ENCODE peak calls at places on chromosomes 6 and 20, in five cellular contexts. One of them, this sample, is unnamed. For H3K36me3 and H3K27me3, the result is how much of the 10 kb centered on the place peaks cover.

GRCh38 chr20:44074252-44075151 is 112.5 kb downstream of the JPH2 start:
- DNase-seq in body of pancreas: no peak
- DNase-seq in psoas muscle: no peak
- DNase-seq in aorta: no peak
- DNase-seq in heart right ventricle: peak
- DNase-seq in this sample: no peak

GRCh38 chr6:170082067-170082466 is 208.8 kb downstream of the DLL1 start:
- DNase-seq in heart right ventricle: no peak
- DNase-seq in psoas muscle: no peak
- DNase-seq in body of pancreas: no peak
- DNase-seq in aorta: peak
- DNase-seq in this sample: no peak

GRCh38 chr6:52498538-52499017 is 78.3 kb downstream of the TRAM2 start:
- DNase-seq in aorta: no peak
- DNase-seq in body of pancreas: no peak
- DNase-seq in psoas muscle: no peak
- DNase-seq in heart right ventricle: no peak
- DNase-seq in this sample: no peak

GRCh38 chr6:69026715-69027114 is 391.6 kb downstream of the ADGRB3 start:
- DNase-seq in aorta: no peak
- DNase-seq in body of pancreas: no peak
- DNase-seq in heart right ventricle: no peak
- DNase-seq in psoas muscle: no peak
- DNase-seq in this sample: no peak

GRCh38 chr6:56914791-56915658 is 39.9 kb upstream of the BEND6 start:
- DNase-seq in psoas muscle: peak
- DNase-seq in body of pancreas: peak
- DNase-seq in heart right ventricle: peak
- DNase-seq in aorta: no peak
- DNase-seq in this sample: no peak

GRCh38 chr6:35360349-35361138 is 18.2 kb downstream of the PPARD start:
- DNase-seq in psoas muscle: peak
- DNase-seq in heart right ventricle: peak
- DNase-seq in aorta: peak
- DNase-seq in body of pancreas: peak
- DNase-seq in this sample: no peak

GRCh38 chr20:36856196-36856595 is 19.7 kb upstream of the TLDC2 start:
- DNase-seq in body of pancreas: no peak
- DNase-seq in psoas muscle: no peak
- DNase-seq in heart right ventricle: no peak
- DNase-seq in aorta: no peak
- DNase-seq in this sample: no peak

GRCh38 chr6:31356216-31356945 is 598 bp downstream of the HLA-B start:
- DNase-seq in psoas muscle: peak
- DNase-seq in aorta: peak
- DNase-seq in body of pancreas: peak
- DNase-seq in heart right ventricle: peak
- DNase-seq in this sample: no peak

GRCh38 chr6:119602215-119603178 is 252.9 kb upstream of the MAN1A1 start:
- DNase-seq in aorta: no peak
- DNase-seq in body of pancreas: no peak
- DNase-seq in psoas muscle: no peak
- DNase-seq in heart right ventricle: no peak
- DNase-seq in this sample: no peak

GRCh38 chr6:117929501-117929900 is 22.4 kb downstream of the SLC35F1 start:
- DNase-seq in psoas muscle: no peak
- DNase-seq in heart right ventricle: no peak
- DNase-seq in body of pancreas: no peak
- DNase-seq in aorta: no peak
- DNase-seq in this sample: no peak
- H3K4me3 ChIP-seq in psoas muscle: no peak
- H3K4me3 ChIP-seq in heart right ventricle: no peak
- H3K4me3 ChIP-seq in body of pancreas: no peak
- H3K4me3 ChIP-seq in aorta: no peak
- H3K4me3 ChIP-seq in this sample: no peak

GRCh38 chr20:34928411-34928810 is 27.2 kb downstream of the GSS start:
- DNase-seq in aorta: no peak
- DNase-seq in body of pancreas: no peak
- DNase-seq in psoas muscle: no peak
- DNase-seq in heart right ventricle: no peak
- DNase-seq in this sample: no peak
- H3K36me3 ChIP-seq in aorta: under half
- H3K36me3 ChIP-seq in body of pancreas: under half
- H3K36me3 ChIP-seq in psoas muscle: half or more
- H3K36me3 ChIP-seq in heart right ventricle: under half
- H3K36me3 ChIP-seq in this sample: under half

GRCh38 chr6:7732219-7732618 is 6.3 kb downstream of the BMP6 start:
- DNase-seq in heart right ventricle: no peak
- DNase-seq in aorta: no peak
- DNase-seq in body of pancreas: no peak
- DNase-seq in psoas muscle: no peak
- DNase-seq in this sample: no peak

GRCh38 chr6:7730411-7730810 is 4.5 kb downstream of the BMP6 start:
- DNase-seq in aorta: no peak
- DNase-seq in body of pancreas: no peak
- DNase-seq in heart right ventricle: no peak
- DNase-seq in psoas muscle: no peak
- DNase-seq in this sample: no peak

GRCh38 chr6:7731289-7731688 is 5.4 kb downstream of the BMP6 start:
- DNase-seq in aorta: no peak
- DNase-seq in psoas muscle: no peak
- DNase-seq in body of pancreas: no peak
- DNase-seq in heart right ventricle: no peak
- DNase-seq in this sample: no peak

GRCh38 chr6:7730003-7730402 is 4.1 kb downstream of the BMP6 start:
- DNase-seq in heart right ventricle: no peak
- DNase-seq in body of pancreas: no peak
- DNase-seq in psoas muscle: no peak
- DNase-seq in aorta: no peak
- DNase-seq in this sample: no peak

DNA sequence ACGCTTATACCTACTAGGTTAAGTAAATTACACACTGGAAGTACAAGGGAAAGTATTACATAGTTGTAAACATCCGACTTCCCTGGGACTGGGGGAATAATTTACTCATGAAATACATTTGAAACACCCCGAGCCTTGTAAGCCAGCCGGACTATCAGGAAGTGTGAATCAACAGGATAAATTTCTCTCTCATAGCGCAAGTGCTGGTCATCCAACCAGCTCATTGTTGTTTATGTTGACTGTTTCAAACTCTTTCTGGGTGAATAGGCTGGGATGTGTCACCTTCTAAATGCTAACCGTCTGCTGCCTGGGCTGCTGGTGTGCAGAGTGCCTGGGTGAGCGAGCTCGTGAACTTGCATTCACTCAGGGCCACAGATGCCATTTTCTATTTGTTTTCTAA is 5.0 kb downstream of the BMP6 start:
- DNase-seq in aorta: no peak
- DNase-seq in body of pancreas: no peak
- DNase-seq in psoas muscle: no peak
- DNase-seq in heart right ventricle: no peak
- DNase-seq in this sample: peak
- H3K27me3 ChIP-seq in aorta: under half
- H3K27me3 ChIP-seq in body of pancreas: under half
- H3K27me3 ChIP-seq in psoas muscle: half or more
- H3K27me3 ChIP-seq in heart right ventricle: half or more
- H3K27me3 ChIP-seq in this sample: under half

DNA sequence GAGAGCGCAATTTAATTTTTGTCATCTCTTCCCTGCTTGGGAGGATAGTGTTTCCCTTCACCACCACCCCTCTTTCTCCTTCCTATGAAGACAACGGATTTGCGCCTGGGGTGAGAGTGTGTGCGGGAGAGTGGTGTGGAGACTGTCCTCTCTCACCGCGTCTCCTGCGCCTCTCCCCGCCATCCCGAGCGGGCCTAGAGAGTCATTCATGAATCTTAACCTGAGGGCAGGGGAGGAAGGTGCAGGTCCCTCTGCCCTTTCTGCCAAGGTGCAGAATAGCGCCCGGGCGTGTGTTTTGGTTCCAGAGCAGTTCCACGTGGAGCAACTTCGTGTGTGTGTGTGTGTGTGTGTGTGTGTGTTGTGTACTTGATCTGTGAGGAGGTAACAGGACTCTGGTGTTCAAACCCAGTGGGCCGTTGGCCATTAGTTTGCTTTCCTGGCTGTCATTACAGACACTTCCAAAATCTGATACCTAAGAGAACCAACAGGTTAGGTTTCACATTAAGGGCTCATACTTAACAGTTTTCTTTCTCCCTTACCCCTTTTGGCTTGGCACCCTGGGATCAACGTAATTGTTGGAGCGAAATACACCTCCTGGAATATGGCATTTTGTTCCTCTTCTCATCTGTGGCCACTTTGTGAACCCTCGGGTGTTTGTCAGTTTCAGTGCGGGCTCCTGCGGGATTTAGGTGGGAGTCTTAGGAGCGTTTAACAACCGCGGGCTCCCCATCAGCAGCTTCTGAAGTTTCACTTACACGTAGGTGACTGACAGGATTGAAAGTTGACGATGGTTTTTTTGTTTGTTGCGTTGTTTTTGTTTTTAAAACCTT is 1.8 kb downstream of the EYA4 start:
- DNase-seq in psoas muscle: peak
- DNase-seq in heart right ventricle: peak
- DNase-seq in body of pancreas: peak
- DNase-seq in aorta: no peak
- DNase-seq in this sample: no peak
- H3K4me3 ChIP-seq in psoas muscle: peak
- H3K4me3 ChIP-seq in heart right ventricle: peak
- H3K4me3 ChIP-seq in body of pancreas: no peak
- H3K4me3 ChIP-seq in aorta: peak
- H3K4me3 ChIP-seq in this sample: no peak

GRCh38 chr6:166325383-166326042 is 16.8 kb downstream of the SFT2D1 start:
- DNase-seq in heart right ventricle: no peak
- DNase-seq in psoas muscle: no peak
- DNase-seq in body of pancreas: no peak
- DNase-seq in aorta: no peak
- DNase-seq in this sample: no peak
- H3K36me3 ChIP-seq in heart right ventricle: under half
- H3K36me3 ChIP-seq in psoas muscle: half or more
- H3K36me3 ChIP-seq in body of pancreas: under half
- H3K36me3 ChIP-seq in aorta: under half
- H3K36me3 ChIP-seq in this sample: under half

GRCh38 chr20:62993856-62994494 is 12.8 kb downstream of the BHLHE23 start:
- DNase-seq in heart right ventricle: no peak
- DNase-seq in psoas muscle: no peak
- DNase-seq in aorta: no peak
- DNase-seq in body of pancreas: no peak
- DNase-seq in this sample: no peak
- H3K27me3 ChIP-seq in heart right ventricle: half or more
- H3K27me3 ChIP-seq in psoas muscle: half or more
- H3K27me3 ChIP-seq in aorta: under half
- H3K27me3 ChIP-seq in body of pancreas: under half
- H3K27me3 ChIP-seq in this sample: under half

GRCh38 chr20:3933126-3933684 is 44.0 kb downstream of the PANK2 start:
- DNase-seq in psoas muscle: no peak
- DNase-seq in aorta: no peak
- DNase-seq in body of pancreas: no peak
- DNase-seq in heart right ventricle: no peak
- DNase-seq in this sample: no peak
- H3K4me3 ChIP-seq in psoas muscle: peak
- H3K4me3 ChIP-seq in aorta: no peak
- H3K4me3 ChIP-seq in body of pancreas: no peak
- H3K4me3 ChIP-seq in heart right ventricle: no peak
- H3K4me3 ChIP-seq in this sample: no peak

This sample was measured in BJ.